ENCODE peak calls at places on chromosome 1, in four cellular contexts. One of them, this sample, is unnamed.

GRCh38 chr1:18951818-18952391 is 4.6 kb downstream of the IFFO2 start:
- DNase-seq in activated T-cell treated with anti-CD3 and anti-CD28 coated beads for 48 hours: peak
- DNase-seq in T-helper 9 cell: peak
- DNase-seq in neural progenitor cell: no peak
- DNase-seq in this sample: peak

GRCh38 chr1:40692429-40692905 is 963 bp downstream of the NFYC start:
- DNase-seq in activated T-cell treated with anti-CD3 and anti-CD28 coated beads for 48 hours: no peak
- DNase-seq in neural progenitor cell: peak
- DNase-seq in T-helper 9 cell: no peak
- DNase-seq in this sample: no peak

GRCh38 chr1:30159015-30159414 is 564.4 kb downstream of the MATN1 start:
- DNase-seq in T-helper 9 cell: no peak
- DNase-seq in activated T-cell treated with anti-CD3 and anti-CD28 coated beads for 48 hours: no peak
- DNase-seq in neural progenitor cell: no peak
- DNase-seq in this sample: no peak

GRCh38 chr1:4056989-4057388 is 156.9 kb upstream of the C1orf174 start:
- DNase-seq in T-helper 9 cell: no peak
- DNase-seq in neural progenitor cell: no peak
- DNase-seq in activated T-cell treated with anti-CD3 and anti-CD28 coated beads for 48 hours: no peak
- DNase-seq in this sample: no peak

GRCh38 chr1:8217011-8217711 is 100.8 kb upstream of the SLC45A1 start:
- DNase-seq in activated T-cell treated with anti-CD3 and anti-CD28 coated beads for 48 hours: no peak
- DNase-seq in T-helper 9 cell: no peak
- DNase-seq in neural progenitor cell: peak
- DNase-seq in this sample: peak

GRCh38 chr1:109803901-109804331 is 40.2 kb upstream of the EPS8L3 start:
- DNase-seq in activated T-cell treated with anti-CD3 and anti-CD28 coated beads for 48 hours: no peak
- DNase-seq in neural progenitor cell: no peak
- DNase-seq in T-helper 9 cell: no peak
- DNase-seq in this sample: no peak

GRCh38 chr1:28144203-28145135 is 32.0 kb downstream of the PTAFR start:
- DNase-seq in activated T-cell treated with anti-CD3 and anti-CD28 coated beads for 48 hours: peak
- DNase-seq in T-helper 9 cell: no peak
- DNase-seq in neural progenitor cell: no peak
- DNase-seq in this sample: no peak

GRCh38 chr1:245298781-245299180 is 144.0 kb downstream of the KIF26B start:
- DNase-seq in activated T-cell treated with anti-CD3 and anti-CD28 coated beads for 48 hours: no peak
- DNase-seq in neural progenitor cell: no peak
- DNase-seq in T-helper 9 cell: no peak
- DNase-seq in this sample: no peak

This sample was measured in naive thymus-derived CD8-positive, alpha-beta T cell.